ENCODE peak calls at places on chromosomes 4 and X, in ten cellular contexts. C is GM23248, I is RPMI7951, V is endothelial cell, N is HT1080, T is SK-MEL-5, D is endodermal cell, Y is A172, Z is GM19239, P is NCI-H146. F is an unnamed sample.
A peak's percentile ranks its signal among the peaks of the same experiment; 100 is the strongest.

GRCh38 chr4:29289118-29289517 is 1431.1 kb upstream of the PCDH7 start:
- DNase-seq in Z (no peak), V (no peak), C (no peak), D (no peak), P (no peak), N (no peak), Y (no peak), I (no peak), T (no peak), F (no peak)

GRCh38 chr4:119314356-119314755 is 7.6 kb downstream of the FABP2 start:
- DNase-seq in Z (no peak), C (peak; percentile 70), I (peak; percentile 39), P (peak; percentile 58), Y (peak; percentile 30), T (peak; percentile 67), D (peak; percentile 56), N (peak; percentile 50), V (peak; percentile 28), F (peak; percentile 44)

GRCh38 chrX:9318761-9319160 is 146.1 kb upstream of the TBL1X start:
- DNase-seq in Y (no peak), N (no peak), C (no peak), V (no peak), D (no peak), Z (no peak), T (no peak), I (no peak), P (peak; percentile 62), F (no peak)

GRCh38 chr4:148060264-148061138 is 328.6 kb downstream of the ARHGAP10 start:
- DNase-seq in P (no peak), I (no peak), C (no peak), T (no peak), D (no peak), V (no peak), Y (no peak), Z (no peak), N (no peak), F (no peak)

GRCh38 chrX:43958529-43958928 is 14.7 kb downstream of the NDP start:
- DNase-seq in V (peak; percentile 27), Y (peak; percentile 93), P (peak; percentile 54), N (peak; percentile 69), C (peak; percentile 73), Z (peak; percentile 4), D (peak; percentile 63), I (peak; percentile 83), T (peak; percentile 82), F (peak; percentile 48)

GRCh38 chr4:42915484-42915883 is 23.0 kb downstream of the GRXCR1 start:
- DNase-seq in P (no peak), C (no peak), V (no peak), I (no peak), D (no peak), T (no peak), Y (peak; percentile 10), N (peak; percentile 83), Z (no peak), F (peak; percentile 20)

GRCh38 chr4:94515365-94515764 is 63.6 kb downstream of the PDLIM5 start:
- DNase-seq in I (no peak), T (no peak), N (no peak), D (no peak), C (no peak), Z (no peak), P (no peak), Y (no peak), V (no peak), F (no peak)

GRCh38 chr4:83905952-83906351 is 370.0 kb downstream of the GPAT3 start:
- DNase-seq in D (peak; percentile 76), I (no peak), Z (no peak), N (peak; percentile 15), C (no peak), P (no peak), Y (no peak), V (peak; percentile 39), T (peak; percentile 73), F (no peak)

GRCh38 chr4:118918388-118918787 is 29.7 kb downstream of the SYNPO2 start:
- DNase-seq in T (no peak), I (peak; percentile 85), C (peak; percentile 83), N (peak; percentile 90), Y (peak; percentile 82), P (no peak), Z (no peak), D (no peak), V (no peak), F (peak; percentile 15)

GRCh38 chrX:29872831-29873230 is 342.5 kb upstream of the MAGEB2 start:
- DNase-seq in N (no peak), Z (no peak), C (no peak), P (no peak), I (no peak), D (no peak), V (no peak), T (peak; percentile 1), Y (no peak), F (no peak)

GRCh38 chr4:3479358-3480101 is 16.4 kb downstream of the DOK7 start:
- DNase-seq in C (no peak), Y (no peak), Z (no peak), P (no peak), I (no peak), V (no peak), D (no peak), T (no peak), N (no peak), F (no peak)

GRCh38 chr4:3376266-3376665 is 65.5 kb upstream of the HGFAC start:
- DNase-seq in C (no peak), P (no peak), I (no peak), T (no peak), Y (no peak), D (no peak), N (no peak), Z (no peak), V (no peak), F (no peak)

GRCh38 chr4:1202526-1203378 is 30.4 kb upstream of the SPON2 start:
- DNase-seq in Y (no peak), N (no peak), D (peak; percentile 38), C (no peak), V (no peak), P (no peak), Z (no peak), T (no peak), I (no peak), F (peak; percentile 12)

GRCh38 chrX:153819398-153820083 is 10.8 kb downstream of the PDZD4 start:
- DNase-seq in Y (no peak), V (no peak), N (no peak), P (peak; percentile 17), C (no peak), I (no peak), D (peak; percentile 68), T (no peak), Z (no peak), F (no peak)

GRCh38 chr4:140188975-140189374 is 35.0 kb upstream of the MAML3 start:
- DNase-seq in Z (no peak), N (peak; percentile 71), P (no peak), I (peak; percentile 50), Y (peak; percentile 8), C (peak; percentile 66), D (no peak), T (no peak), V (no peak), F (no peak)

GRCh38 chr4:137213372-137214173 is 318.7 kb downstream of the PCDH18 start:
- DNase-seq in N (no peak), Z (no peak), P (no peak), I (peak; percentile 28), Y (no peak), C (peak; percentile 55), V (no peak), D (no peak), T (no peak), F (no peak)

GRCh38 chr4:108080752-108081151 is 88.0 kb downstream of the LEF1 start:
- DNase-seq in T (no peak), I (no peak), Z (no peak), V (no peak), Y (no peak), P (no peak), C (no peak), D (no peak), N (no peak), F (no peak)

GRCh38 chr4:73864973-73865372 is 4.2 kb upstream of the CXCL1 start:
- DNase-seq in Z (no peak), N (no peak), P (no peak), I (no peak), C (no peak), V (no peak), D (no peak), T (no peak), Y (no peak), F (no peak)

GRCh38 chrX:13669246-13669689 is 16.3 kb downstream of the TCEANC start:
- DNase-seq in V (no peak), C (peak; percentile 89), T (peak; percentile 94), Y (peak; percentile 91), D (no peak), Z (no peak), N (peak; percentile 91), I (peak; percentile 95), P (no peak), F (peak; percentile 7)

GRCh38 chrX:49269010-49269767 is 404 bp upstream of the PPP1R3F start:
- DNase-seq in T (peak; percentile 98), Y (peak; percentile 96), C (peak; percentile 96), D (peak; percentile 97), I (peak; percentile 99), Z (peak; percentile 69), N (peak; percentile 97), V (peak; percentile 78), P (peak; percentile 98), F (peak; percentile 88)

GRCh38 chr4:15649914-15650545 is 5.1 kb downstream of the FBXL5 start:
- DNase-seq in Y (peak; percentile 62), N (peak; percentile 61), D (peak; percentile 81), T (peak; percentile 87), C (peak; percentile 70), P (peak; percentile 62), V (peak; percentile 32), Z (no peak), I (peak; percentile 56), F (peak; percentile 49)

GRCh38 chr4:38462659-38463058 is 201.3 kb upstream of the KLF3 start:
- DNase-seq in T (no peak), V (no peak), I (no peak), Y (no peak), N (no peak), D (no peak), Z (no peak), P (no peak), C (no peak), F (no peak)

GRCh38 chr4:151173751-151174325 is 74.4 kb downstream of the RPS3A start:
- DNase-seq in N (no peak), D (no peak), P (no peak), Y (no peak), Z (no peak), T (no peak), C (no peak), I (no peak), V (no peak), F (no peak)

GRCh38 chrX:7996414-7996813 is 69.2 kb upstream of the PNPLA4 start:
- DNase-seq in V (peak; percentile 24), Z (no peak), Y (peak; percentile 26), T (peak; percentile 50), C (peak; percentile 47), P (peak; percentile 60), D (peak; percentile 62), N (peak; percentile 22), I (peak; percentile 10), F (peak; percentile 8)

GRCh38 chr4:3248811-3249661 is at the start of gene MSANTD1:
- DNase-seq in T (no peak), I (peak; percentile 13), C (peak; percentile 68), Y (no peak), P (no peak), D (no peak), Z (no peak), N (peak; percentile 19), V (no peak), F (no peak)

GRCh38 chrX:132855760-132856341 is 102.6 kb downstream of the HS6ST2 start:
- DNase-seq in V (no peak), P (no peak), I (no peak), Y (no peak), Z (no peak), T (no peak), N (no peak), C (no peak), D (no peak), F (no peak)

GRCh38 chrX:32744906-32745305 is 466.4 kb downstream of the DMD start:
- DNase-seq in T (no peak), Y (no peak), N (no peak), I (no peak), Z (no peak), C (no peak), V (no peak), P (no peak), D (no peak), F (no peak)

GRCh38 chr4:145301386-145302080 is 121.1 kb upstream of the OTUD4 start:
- DNase-seq in Y (no peak), Z (no peak), T (no peak), D (no peak), N (peak; percentile 74), V (no peak), P (no peak), I (no peak), C (peak; percentile 58), F (no peak)

F was measured in iPS-NIHi11.